ENCODE peak calls at places on chromosome 13, in seven cellular contexts. One of them, this sample, is unnamed.

GRCh38 chr13:95660981-95661581 is 15.9 kb upstream of the DNAJC3 start:
- DNase-seq in H54: peak; percentile 30
- DNase-seq in esophagus squamous epithelium: no peak
- DNase-seq in IMR-90: peak; percentile 50
- DNase-seq in K562: peak; percentile 41
- DNase-seq in thyroid gland: no peak
- DNase-seq in ovary: no peak
- DNase-seq in this sample: peak; percentile 59

GRCh38 chr13:109954441-109954840 is 168.1 kb upstream of the IRS2 start:
- DNase-seq in ovary: no peak
- DNase-seq in H54: no peak
- DNase-seq in esophagus squamous epithelium: no peak
- DNase-seq in IMR-90: no peak
- DNase-seq in K562: no peak
- DNase-seq in thyroid gland: no peak
- DNase-seq in this sample: no peak

GRCh38 chr13:44249439-44249838 is 124.2 kb upstream of the SERP2 start:
- DNase-seq in H54: no peak
- DNase-seq in thyroid gland: peak; percentile 25
- DNase-seq in esophagus squamous epithelium: no peak
- DNase-seq in ovary: peak; percentile 70
- DNase-seq in K562: no peak
- DNase-seq in IMR-90: peak; percentile 77
- DNase-seq in this sample: peak; percentile 56

GRCh38 chr13:57673197-57673596 is 41.7 kb downstream of the PCDH17 start:
- DNase-seq in thyroid gland: no peak
- DNase-seq in IMR-90: no peak
- DNase-seq in H54: no peak
- DNase-seq in K562: no peak
- DNase-seq in ovary: no peak
- DNase-seq in esophagus squamous epithelium: no peak
- DNase-seq in this sample: peak; percentile 9

GRCh38 chr13:109547942-109548860 is 238.2 kb downstream of the IRS2 start:
- DNase-seq in K562: no peak
- DNase-seq in ovary: no peak
- DNase-seq in H54: no peak
- DNase-seq in thyroid gland: no peak
- DNase-seq in IMR-90: no peak
- DNase-seq in esophagus squamous epithelium: no peak
- DNase-seq in this sample: no peak

GRCh38 chr13:55359067-55359466 is 1781.7 kb upstream of the PRR20A start:
- DNase-seq in IMR-90: no peak
- DNase-seq in ovary: no peak
- DNase-seq in esophagus squamous epithelium: no peak
- DNase-seq in H54: no peak
- DNase-seq in thyroid gland: no peak
- DNase-seq in K562: no peak
- DNase-seq in this sample: no peak

GRCh38 chr13:20969182-20969581 is 66.6 kb upstream of the XPO4 start:
- DNase-seq in thyroid gland: no peak
- DNase-seq in ovary: no peak
- DNase-seq in K562: no peak
- DNase-seq in esophagus squamous epithelium: no peak
- DNase-seq in IMR-90: peak; percentile 68
- DNase-seq in H54: no peak
- DNase-seq in this sample: no peak

GRCh38 chr13:41700790-41701310 is 243.5 kb downstream of the RGCC start:
- DNase-seq in ovary: no peak
- DNase-seq in K562: peak; percentile 28
- DNase-seq in IMR-90: peak; percentile 66
- DNase-seq in H54: no peak
- DNase-seq in esophagus squamous epithelium: no peak
- DNase-seq in thyroid gland: peak; percentile 36
- DNase-seq in this sample: peak; percentile 17

GRCh38 chr13:109114991-109115390 is 485.6 kb downstream of the MYO16 start:
- DNase-seq in IMR-90: no peak
- DNase-seq in K562: no peak
- DNase-seq in thyroid gland: no peak
- DNase-seq in H54: no peak
- DNase-seq in esophagus squamous epithelium: no peak
- DNase-seq in ovary: no peak
- DNase-seq in this sample: no peak

GRCh38 chr13:43433691-43434121 is 353.1 kb downstream of the ENOX1 start:
- DNase-seq in thyroid gland: no peak
- DNase-seq in IMR-90: no peak
- DNase-seq in esophagus squamous epithelium: no peak
- DNase-seq in ovary: no peak
- DNase-seq in K562: no peak
- DNase-seq in H54: no peak
- DNase-seq in this sample: no peak

GRCh38 chr13:108146642-108147041 is 68.7 kb downstream of the LIG4 start:
- DNase-seq in thyroid gland: no peak
- DNase-seq in IMR-90: no peak
- DNase-seq in esophagus squamous epithelium: no peak
- DNase-seq in ovary: no peak
- DNase-seq in H54: no peak
- DNase-seq in K562: no peak
- DNase-seq in this sample: no peak

GRCh38 chr13:74891610-74892009 is 590.4 kb downstream of the TBC1D4 start:
- DNase-seq in H54: no peak
- DNase-seq in IMR-90: peak; percentile 29
- DNase-seq in K562: no peak
- DNase-seq in esophagus squamous epithelium: no peak
- DNase-seq in thyroid gland: no peak
- DNase-seq in ovary: no peak
- DNase-seq in this sample: no peak

GRCh38 chr13:74644239-74644638 is 510.0 kb upstream of the KLF12 start:
- DNase-seq in thyroid gland: no peak
- DNase-seq in ovary: no peak
- DNase-seq in IMR-90: peak; percentile 24
- DNase-seq in K562: no peak
- DNase-seq in H54: no peak
- DNase-seq in esophagus squamous epithelium: no peak
- DNase-seq in this sample: no peak

GRCh38 chr13:108643646-108644353 is 14.4 kb downstream of the MYO16 start:
- DNase-seq in esophagus squamous epithelium: no peak
- DNase-seq in thyroid gland: no peak
- DNase-seq in H54: no peak
- DNase-seq in ovary: no peak
- DNase-seq in K562: no peak
- DNase-seq in IMR-90: no peak
- DNase-seq in this sample: no peak

GRCh38 chr13:60134376-60134775 is 29.4 kb downstream of the DIAPH3 start:
- DNase-seq in thyroid gland: no peak
- DNase-seq in K562: no peak
- DNase-seq in esophagus squamous epithelium: no peak
- DNase-seq in ovary: no peak
- DNase-seq in IMR-90: no peak
- DNase-seq in H54: no peak
- DNase-seq in this sample: no peak

GRCh38 chr13:32911506-32911905 is 104.7 kb upstream of the KL start:
- DNase-seq in K562: peak; percentile 17
- DNase-seq in ovary: no peak
- DNase-seq in H54: peak; percentile 18
- DNase-seq in IMR-90: peak; percentile 57
- DNase-seq in esophagus squamous epithelium: no peak
- DNase-seq in thyroid gland: peak; percentile 25
- DNase-seq in this sample: no peak

GRCh38 chr13:99926014-99926731 is 45.4 kb downstream of the ZIC5 start:
- DNase-seq in esophagus squamous epithelium: no peak
- DNase-seq in thyroid gland: peak; percentile 56
- DNase-seq in ovary: no peak
- DNase-seq in IMR-90: peak; percentile 16
- DNase-seq in H54: peak; percentile 84
- DNase-seq in K562: peak; percentile 25
- DNase-seq in this sample: peak; percentile 30

GRCh38 chr13:42333613-42334328 is 61.8 kb downstream of the AKAP11 start:
- DNase-seq in thyroid gland: peak; percentile 5
- DNase-seq in H54: peak; percentile 19
- DNase-seq in K562: peak; percentile 17
- DNase-seq in ovary: no peak
- DNase-seq in esophagus squamous epithelium: no peak
- DNase-seq in IMR-90: peak; percentile 22
- DNase-seq in this sample: no peak

GRCh38 chr13:33263976-33264619 is 21.5 kb downstream of the STARD13 start:
- DNase-seq in thyroid gland: no peak
- DNase-seq in esophagus squamous epithelium: no peak
- DNase-seq in IMR-90: no peak
- DNase-seq in H54: no peak
- DNase-seq in ovary: no peak
- DNase-seq in K562: no peak
- DNase-seq in this sample: no peak

GRCh38 chr13:27379694-27380596 is 44.5 kb upstream of the GTF3A start:
- DNase-seq in H54: peak; percentile 54
- DNase-seq in K562: peak; percentile 66
- DNase-seq in IMR-90: peak; percentile 35
- DNase-seq in ovary: peak; percentile 49
- DNase-seq in thyroid gland: peak; percentile 47
- DNase-seq in esophagus squamous epithelium: no peak
- DNase-seq in this sample: peak; percentile 89

GRCh38 chr13:50080158-50080855 is 65.1 kb downstream of the KCNRG start:
- DNase-seq in thyroid gland: peak; percentile 27
- DNase-seq in ovary: no peak
- DNase-seq in IMR-90: peak; percentile 52
- DNase-seq in esophagus squamous epithelium: no peak
- DNase-seq in K562: peak; percentile 48
- DNase-seq in H54: no peak
- DNase-seq in this sample: no peak

GRCh38 chr13:99883805-99884204 is 87.8 kb downstream of the ZIC5 start:
- DNase-seq in ovary: no peak
- DNase-seq in IMR-90: no peak
- DNase-seq in thyroid gland: peak; percentile 15
- DNase-seq in H54: no peak
- DNase-seq in esophagus squamous epithelium: no peak
- DNase-seq in K562: no peak
- DNase-seq in this sample: no peak

GRCh38 chr13:90375851-90376250 is 971.6 kb upstream of the MIR17HG start:
- DNase-seq in esophagus squamous epithelium: no peak
- DNase-seq in thyroid gland: no peak
- DNase-seq in IMR-90: no peak
- DNase-seq in K562: no peak
- DNase-seq in H54: no peak
- DNase-seq in ovary: no peak
- DNase-seq in this sample: no peak

GRCh38 chr13:110211046-110211445 is 95.9 kb downstream of the COL4A1 start:
- DNase-seq in ovary: no peak
- DNase-seq in H54: no peak
- DNase-seq in K562: no peak
- DNase-seq in thyroid gland: no peak
- DNase-seq in IMR-90: no peak
- DNase-seq in esophagus squamous epithelium: no peak
- DNase-seq in this sample: no peak

GRCh38 chr13:77502104-77502720 is 33.3 kb upstream of the SCEL start:
- DNase-seq in K562: no peak
- DNase-seq in ovary: no peak
- DNase-seq in esophagus squamous epithelium: no peak
- DNase-seq in IMR-90: no peak
- DNase-seq in thyroid gland: no peak
- DNase-seq in H54: no peak
- DNase-seq in this sample: no peak
- TF ChIP-seq POLR2A in K562: no peak
- TF ChIP-seq POLR2A in ovary: no peak
- TF ChIP-seq POLR2A in esophagus squamous epithelium: no peak
- TF ChIP-seq POLR2A in IMR-90: no peak
- TF ChIP-seq POLR2A in thyroid gland: no peak
- TF ChIP-seq POLR2A in H54: no peak
- TF ChIP-seq POLR2A in this sample: no peak

DNA sequence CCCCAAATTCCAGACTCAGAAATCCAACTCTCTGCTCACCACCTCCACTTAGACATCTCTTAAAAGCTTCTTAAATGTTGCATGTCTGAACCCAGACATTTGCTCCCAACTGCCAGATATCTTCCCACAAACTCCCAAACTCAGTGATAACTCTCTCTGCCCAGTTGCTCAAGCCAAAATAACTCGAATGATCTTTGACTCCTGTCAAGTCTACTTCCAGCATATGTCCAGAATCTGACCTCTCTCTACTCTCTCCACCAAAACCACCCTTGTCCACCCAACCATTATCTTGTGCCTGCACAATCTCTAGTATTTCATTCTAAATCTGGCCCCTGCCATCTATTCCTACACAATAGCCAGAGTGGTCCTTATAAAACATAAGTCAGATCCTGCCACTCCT is 99.3 kb downstream of the FGF14 start:
- DNase-seq in thyroid gland: no peak
- DNase-seq in IMR-90: no peak
- DNase-seq in ovary: no peak
- DNase-seq in H54: no peak
- DNase-seq in K562: no peak
- DNase-seq in esophagus squamous epithelium: no peak
- DNase-seq in this sample: no peak
- TF ChIP-seq POLR2A in thyroid gland: no peak
- TF ChIP-seq POLR2A in IMR-90: no peak
- TF ChIP-seq POLR2A in ovary: no peak
- TF ChIP-seq POLR2A in H54: no peak
- TF ChIP-seq POLR2A in K562: no peak
- TF ChIP-seq POLR2A in esophagus squamous epithelium: no peak
- TF ChIP-seq POLR2A in this sample: no peak

GRCh38 chr13:114320065-114320464 is 5.8 kb downstream of the CHAMP1 start:
- DNase-seq in H54: no peak
- DNase-seq in ovary: no peak
- DNase-seq in IMR-90: no peak
- DNase-seq in thyroid gland: no peak
- DNase-seq in esophagus squamous epithelium: no peak
- DNase-seq in K562: peak; percentile 70
- DNase-seq in this sample: no peak
- TF ChIP-seq POLR2A in H54: no peak
- TF ChIP-seq POLR2A in ovary: no peak
- TF ChIP-seq POLR2A in IMR-90: no peak
- TF ChIP-seq POLR2A in thyroid gland: no peak
- TF ChIP-seq POLR2A in esophagus squamous epithelium: no peak
- TF ChIP-seq POLR2A in K562: no peak
- TF ChIP-seq POLR2A in this sample: no peak

DNA sequence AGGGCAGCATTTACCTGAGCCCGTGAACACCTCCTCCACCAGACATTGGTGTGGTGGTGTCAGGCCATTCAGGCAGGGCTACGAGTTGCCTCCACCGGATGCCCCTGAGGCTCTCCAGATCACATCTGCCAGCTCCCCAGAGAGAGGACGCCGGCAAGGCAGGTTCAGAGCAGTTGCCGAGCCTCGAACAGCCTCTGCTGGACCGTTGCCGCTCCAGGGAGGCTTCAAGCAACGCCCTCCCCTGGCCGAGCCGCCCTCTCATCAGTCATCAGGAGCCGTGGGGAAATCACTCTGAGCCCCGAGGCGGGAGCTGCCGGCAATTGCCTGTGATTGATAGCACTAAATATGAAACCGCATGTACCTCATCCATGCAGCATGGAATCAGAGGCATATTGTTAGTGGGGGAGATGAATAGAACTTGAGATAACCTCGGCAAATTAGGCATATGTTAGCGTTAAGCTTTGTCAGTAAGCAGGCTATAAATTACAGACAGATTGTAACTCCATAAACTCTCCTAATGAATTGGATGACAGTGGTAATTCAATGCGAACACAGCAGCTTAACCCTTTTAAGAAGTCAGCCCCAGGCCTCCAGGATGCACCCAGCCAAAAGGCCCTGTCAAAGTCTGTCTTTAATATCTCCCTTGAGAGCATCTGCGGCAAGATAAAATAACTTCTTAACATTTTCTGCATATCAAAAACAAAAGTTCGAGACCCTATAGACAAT is 29.8 kb upstream of the SPACA7 start:
- DNase-seq in thyroid gland: no peak
- DNase-seq in K562: peak; percentile 6
- DNase-seq in H54: no peak
- DNase-seq in esophagus squamous epithelium: no peak
- DNase-seq in IMR-90: no peak
- DNase-seq in ovary: no peak
- DNase-seq in this sample: no peak
- TF ChIP-seq POLR2A in thyroid gland: no peak
- TF ChIP-seq POLR2A in K562: no peak
- TF ChIP-seq POLR2A in H54: no peak
- TF ChIP-seq POLR2A in esophagus squamous epithelium: no peak
- TF ChIP-seq POLR2A in IMR-90: no peak
- TF ChIP-seq POLR2A in ovary: no peak
- TF ChIP-seq POLR2A in this sample: no peak

This sample was measured in body of pancreas.